ENCODE peak calls at places on chromosomes 2 and 18, in seven cellular contexts. One of them, this sample, is unnamed.
A peak's percentile ranks its signal among the peaks of the same experiment; 100 is the strongest.

GRCh38 chr2:23042176-23042909 is 342.6 kb upstream of the KLHL29 start:
- DNase-seq in H7: no peak
- DNase-seq in adrenal gland: peak; percentile 8
- DNase-seq in colonic mucosa: no peak
- DNase-seq in brain microvascular endothelial cell: no peak
- DNase-seq in astrocyte of the spinal cord: no peak
- DNase-seq in GM12865: no peak
- DNase-seq in this sample: no peak

GRCh38 chr18:48137354-48138208 is 207.1 kb upstream of the SMAD2 start:
- DNase-seq in GM12865: no peak
- DNase-seq in astrocyte of the spinal cord: no peak
- DNase-seq in colonic mucosa: peak; percentile 73
- DNase-seq in H7: peak; percentile 52
- DNase-seq in adrenal gland: no peak
- DNase-seq in brain microvascular endothelial cell: no peak
- DNase-seq in this sample: no peak

GRCh38 chr2:60446413-60447358 is 106.8 kb downstream of the BCL11A start:
- DNase-seq in GM12865: peak; percentile 83
- DNase-seq in astrocyte of the spinal cord: no peak
- DNase-seq in colonic mucosa: no peak
- DNase-seq in H7: no peak
- DNase-seq in adrenal gland: no peak
- DNase-seq in brain microvascular endothelial cell: no peak
- DNase-seq in this sample: no peak

GRCh38 chr2:98487806-98488189 is 43.1 kb downstream of the INPP4A start:
- DNase-seq in H7: no peak
- DNase-seq in brain microvascular endothelial cell: peak; percentile 53
- DNase-seq in colonic mucosa: peak; percentile 66
- DNase-seq in GM12865: peak; percentile 93
- DNase-seq in adrenal gland: peak; percentile 31
- DNase-seq in astrocyte of the spinal cord: peak; percentile 12
- DNase-seq in this sample: no peak

GRCh38 chr2:19141234-19142004 is 217.0 kb downstream of the OSR1 start:
- DNase-seq in colonic mucosa: no peak
- DNase-seq in GM12865: no peak
- DNase-seq in brain microvascular endothelial cell: no peak
- DNase-seq in H7: no peak
- DNase-seq in adrenal gland: no peak
- DNase-seq in astrocyte of the spinal cord: peak; percentile 61
- DNase-seq in this sample: no peak

GRCh38 chr2:46615555-46616487 is 136.5 kb downstream of the TMEM247 start:
- DNase-seq in brain microvascular endothelial cell: no peak
- DNase-seq in GM12865: peak; percentile 17
- DNase-seq in colonic mucosa: peak; percentile 45
- DNase-seq in astrocyte of the spinal cord: peak; percentile 20
- DNase-seq in H7: peak; percentile 53
- DNase-seq in adrenal gland: peak; percentile 5
- DNase-seq in this sample: no peak

GRCh38 chr2:96898135-96898505 is 28.2 kb upstream of the SEMA4C start:
- DNase-seq in GM12865: no peak
- DNase-seq in adrenal gland: no peak
- DNase-seq in brain microvascular endothelial cell: no peak
- DNase-seq in H7: no peak
- DNase-seq in astrocyte of the spinal cord: no peak
- DNase-seq in colonic mucosa: no peak
- DNase-seq in this sample: no peak

GRCh38 chr2:45014016-45014702 is 4.9 kb upstream of the SIX2 start:
- DNase-seq in astrocyte of the spinal cord: peak; percentile 36
- DNase-seq in colonic mucosa: no peak
- DNase-seq in GM12865: no peak
- DNase-seq in H7: peak; percentile 98
- DNase-seq in adrenal gland: peak; percentile 65
- DNase-seq in brain microvascular endothelial cell: peak; percentile 45
- DNase-seq in this sample: peak; percentile 36

GRCh38 chr2:75716406-75716805 is 5.7 kb upstream of the GCFC2 start:
- DNase-seq in astrocyte of the spinal cord: no peak
- DNase-seq in colonic mucosa: no peak
- DNase-seq in H7: no peak
- DNase-seq in GM12865: no peak
- DNase-seq in adrenal gland: no peak
- DNase-seq in brain microvascular endothelial cell: no peak
- DNase-seq in this sample: no peak

GRCh38 chr2:127255146-127255545 is 35.0 kb upstream of the CYP27C1 start:
- DNase-seq in H7: no peak
- DNase-seq in brain microvascular endothelial cell: no peak
- DNase-seq in colonic mucosa: no peak
- DNase-seq in GM12865: no peak
- DNase-seq in astrocyte of the spinal cord: no peak
- DNase-seq in adrenal gland: no peak
- DNase-seq in this sample: no peak
- H3K4me3 ChIP-seq in H7: no peak overlapping the region
- H3K4me3 ChIP-seq in brain microvascular endothelial cell: no peak overlapping the region
- H3K4me3 ChIP-seq in colonic mucosa: no peak overlapping the region
- H3K4me3 ChIP-seq in GM12865: no peak overlapping the region
- H3K4me3 ChIP-seq in astrocyte of the spinal cord: no peak overlapping the region
- H3K4me3 ChIP-seq in adrenal gland: no peak overlapping the region
- H3K4me3 ChIP-seq in this sample: no peak overlapping the region

GRCh38 chr2:35591886-35592285 is 763.7 kb upstream of the CRIM1 start:
- DNase-seq in adrenal gland: no peak
- DNase-seq in colonic mucosa: no peak
- DNase-seq in brain microvascular endothelial cell: no peak
- DNase-seq in astrocyte of the spinal cord: no peak
- DNase-seq in H7: no peak
- DNase-seq in GM12865: no peak
- DNase-seq in this sample: no peak

GRCh38 chr2:35580951-35581350 is 774.6 kb upstream of the CRIM1 start:
- DNase-seq in colonic mucosa: no peak
- DNase-seq in H7: no peak
- DNase-seq in astrocyte of the spinal cord: no peak
- DNase-seq in brain microvascular endothelial cell: no peak
- DNase-seq in GM12865: no peak
- DNase-seq in adrenal gland: no peak
- DNase-seq in this sample: no peak

GRCh38 chr2:35582637-35583036 is 772.9 kb upstream of the CRIM1 start:
- DNase-seq in brain microvascular endothelial cell: no peak
- DNase-seq in GM12865: no peak
- DNase-seq in astrocyte of the spinal cord: no peak
- DNase-seq in adrenal gland: no peak
- DNase-seq in H7: no peak
- DNase-seq in colonic mucosa: no peak
- DNase-seq in this sample: no peak

GRCh38 chr2:35585972-35586371 is 769.6 kb upstream of the CRIM1 start:
- DNase-seq in GM12865: no peak
- DNase-seq in astrocyte of the spinal cord: no peak
- DNase-seq in adrenal gland: no peak
- DNase-seq in brain microvascular endothelial cell: no peak
- DNase-seq in colonic mucosa: no peak
- DNase-seq in H7: no peak
- DNase-seq in this sample: no peak
- H3K4me3 ChIP-seq in GM12865: no peak overlapping the region
- H3K4me3 ChIP-seq in astrocyte of the spinal cord: no peak overlapping the region
- H3K4me3 ChIP-seq in adrenal gland: no peak overlapping the region
- H3K4me3 ChIP-seq in brain microvascular endothelial cell: no peak overlapping the region
- H3K4me3 ChIP-seq in colonic mucosa: no peak overlapping the region
- H3K4me3 ChIP-seq in H7: no peak overlapping the region
- H3K4me3 ChIP-seq in this sample: no peak overlapping the region

GRCh38 chr2:206635016-206635415 is 7.3 kb upstream of the FAM237A start:
- DNase-seq in GM12865: no peak
- DNase-seq in colonic mucosa: no peak
- DNase-seq in H7: no peak
- DNase-seq in astrocyte of the spinal cord: no peak
- DNase-seq in adrenal gland: no peak
- DNase-seq in brain microvascular endothelial cell: no peak
- DNase-seq in this sample: no peak
- H3K4me3 ChIP-seq in GM12865: no peak overlapping the region
- H3K4me3 ChIP-seq in colonic mucosa: no peak overlapping the region
- H3K4me3 ChIP-seq in H7: no peak overlapping the region
- H3K4me3 ChIP-seq in astrocyte of the spinal cord: no peak overlapping the region
- H3K4me3 ChIP-seq in adrenal gland: no peak overlapping the region
- H3K4me3 ChIP-seq in brain microvascular endothelial cell: no peak overlapping the region
- H3K4me3 ChIP-seq in this sample: no peak overlapping the region

GRCh38 chr2:234686088-234686890 is 189.4 kb upstream of the ARL4C start:
- DNase-seq in brain microvascular endothelial cell: no peak
- DNase-seq in H7: peak; percentile 46
- DNase-seq in GM12865: no peak
- DNase-seq in adrenal gland: no peak
- DNase-seq in astrocyte of the spinal cord: no peak
- DNase-seq in colonic mucosa: no peak
- DNase-seq in this sample: no peak
- H3K4me3 ChIP-seq in brain microvascular endothelial cell: no peak overlapping the region
- H3K4me3 ChIP-seq in H7: no peak overlapping the region
- H3K4me3 ChIP-seq in GM12865: no peak overlapping the region
- H3K4me3 ChIP-seq in adrenal gland: no peak overlapping the region
- H3K4me3 ChIP-seq in astrocyte of the spinal cord: no peak overlapping the region
- H3K4me3 ChIP-seq in colonic mucosa: no peak overlapping the region
- H3K4me3 ChIP-seq in this sample: no peak overlapping the region

GRCh38 chr18:63137999-63138448 is 181.5 kb downstream of the BCL2 start:
- DNase-seq in colonic mucosa: no peak
- DNase-seq in adrenal gland: peak; percentile 29
- DNase-seq in astrocyte of the spinal cord: no peak
- DNase-seq in brain microvascular endothelial cell: no peak
- DNase-seq in H7: no peak
- DNase-seq in GM12865: peak; percentile 81
- DNase-seq in this sample: no peak
- H3K4me3 ChIP-seq in colonic mucosa: peak overlapping the region; percentile 1
- H3K4me3 ChIP-seq in adrenal gland: no peak overlapping the region
- H3K4me3 ChIP-seq in astrocyte of the spinal cord: no peak overlapping the region
- H3K4me3 ChIP-seq in brain microvascular endothelial cell: no peak overlapping the region
- H3K4me3 ChIP-seq in H7: peak overlapping the region; percentile 12
- H3K4me3 ChIP-seq in GM12865: peak overlapping the region; percentile 70
- H3K4me3 ChIP-seq in this sample: peak overlapping the region; percentile 2

DNA sequence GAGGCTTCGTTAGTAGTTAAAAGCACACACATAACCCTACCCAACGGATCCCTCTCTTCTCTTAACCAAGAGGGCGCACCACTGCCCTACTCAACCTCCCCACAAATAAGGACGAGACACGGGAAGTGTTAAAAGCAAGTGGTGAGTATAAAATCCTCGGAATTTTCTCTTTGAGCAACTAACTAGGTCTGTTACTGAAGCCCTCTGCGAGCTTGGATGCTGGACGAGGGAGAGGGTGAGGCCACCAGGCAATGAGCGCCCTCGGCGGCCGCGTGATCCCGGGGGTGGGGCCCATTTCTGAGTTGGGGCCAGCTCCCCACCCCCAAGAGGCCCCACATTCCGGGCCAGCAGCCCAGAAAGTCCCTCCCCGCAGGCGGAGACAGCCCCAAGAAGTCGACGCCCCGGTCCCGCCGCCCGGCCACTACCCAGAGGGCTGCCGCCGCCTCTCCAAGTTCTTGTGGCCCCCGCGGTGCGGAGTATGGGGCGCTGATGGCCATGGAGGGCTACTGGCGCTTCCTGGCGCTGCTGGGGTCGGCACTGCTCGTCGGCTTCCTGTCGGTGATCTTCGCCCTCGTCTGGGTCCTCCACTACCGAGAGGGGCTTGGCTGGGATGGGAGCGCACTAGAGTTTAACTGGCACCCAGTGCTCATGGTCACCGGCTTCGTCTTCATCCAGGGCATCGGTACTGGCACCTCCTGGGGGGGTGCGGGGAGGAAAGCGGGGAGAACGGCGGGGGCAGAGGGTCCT is at the start of gene CYBRD1:
- DNase-seq in H7: peak; percentile 77
- DNase-seq in GM12865: peak; percentile 85
- DNase-seq in brain microvascular endothelial cell: peak; percentile 63
- DNase-seq in astrocyte of the spinal cord: peak; percentile 83
- DNase-seq in adrenal gland: peak; percentile 86
- DNase-seq in colonic mucosa: peak; percentile 81
- DNase-seq in this sample: peak; percentile 66
- H3K4me3 ChIP-seq in H7: peak within 1 kb of the TSS; percentile 76
- H3K4me3 ChIP-seq in GM12865: peak within 1 kb of the TSS; percentile 99
- H3K4me3 ChIP-seq in brain microvascular endothelial cell: peak within 1 kb of the TSS; percentile 86
- H3K4me3 ChIP-seq in astrocyte of the spinal cord: peak within 1 kb of the TSS; percentile 79
- H3K4me3 ChIP-seq in adrenal gland: peak within 1 kb of the TSS; percentile 75
- H3K4me3 ChIP-seq in colonic mucosa: peak within 1 kb of the TSS; percentile 75
- H3K4me3 ChIP-seq in this sample: peak within 1 kb of the TSS; percentile 81

GRCh38 chr18:31497404-31497710 is 620 bp upstream of the DSG2 start:
- DNase-seq in GM12865: no peak
- DNase-seq in astrocyte of the spinal cord: no peak
- DNase-seq in adrenal gland: no peak
- DNase-seq in colonic mucosa: no peak
- DNase-seq in brain microvascular endothelial cell: no peak
- DNase-seq in H7: no peak
- DNase-seq in this sample: no peak
- H3K4me3 ChIP-seq in GM12865: peak overlapping the region; percentile 99
- H3K4me3 ChIP-seq in astrocyte of the spinal cord: no peak overlapping the region
- H3K4me3 ChIP-seq in adrenal gland: peak overlapping the region; percentile 55
- H3K4me3 ChIP-seq in colonic mucosa: peak overlapping the region; percentile 66
- H3K4me3 ChIP-seq in brain microvascular endothelial cell: peak overlapping the region; percentile 79
- H3K4me3 ChIP-seq in H7: peak overlapping the region; percentile 94
- H3K4me3 ChIP-seq in this sample: peak overlapping the region; percentile 75

This sample was measured in skeletal muscle cell.